ENCODE peak calls at places on chromosomes 3 and 15, in seven cellular contexts. P is dorsolateral prefrontal cortex, D is PC-9, G is astrocyte of the spinal cord, Q is type B pancreatic cell, M is cardiac fibroblast, V is upper lobe of right lung. X is an unnamed sample.
A peak's percentile ranks its signal among the peaks of the same experiment; 100 is the strongest.

GRCh38 chr15:73564255-73564654 is 68.9 kb downstream of the NPTN start:
- DNase-seq in P (no peak), D (peak; percentile 83), G (peak; percentile 65), Q (no peak), M (peak; percentile 80), V (no peak), X (no peak)

GRCh38 chr3:117480981-117481380 is 771.4 kb downstream of the TUSC7 start:
- DNase-seq in P (no peak), D (no peak), G (no peak), Q (no peak), M (no peak), V (no peak), X (no peak)

GRCh38 chr15:60507596-60508424 is 28.9 kb upstream of the ICE2 start:
- DNase-seq in P (no peak), D (no peak), G (peak; percentile 74), Q (no peak), M (peak; percentile 82), V (no peak), X (no peak)

GRCh38 chr3:141255864-141256263 is 24.2 kb downstream of the PXYLP1 start:
- DNase-seq in P (no peak), D (no peak), G (no peak), Q (no peak), M (peak; percentile 43), V (no peak), X (no peak)

GRCh38 chr15:98408231-98408630 is 240.1 kb upstream of the IGF1R start:
- DNase-seq in P (no peak), D (no peak), G (no peak), Q (no peak), M (no peak), V (no peak), X (no peak)

GRCh38 chr3:138781012-138781470 is 53.7 kb downstream of the PIK3CB start:
- DNase-seq in P (no peak), D (no peak), G (no peak), Q (no peak), M (no peak), V (no peak), X (no peak)

GRCh38 chr15:69468241-69469121 is 15.9 kb downstream of the RPLP1 start:
- DNase-seq in P (no peak), D (peak; percentile 96), G (peak; percentile 80), Q (no peak), M (peak; percentile 43), V (peak; percentile 78), X (no peak)

GRCh38 chr3:99659032-99659431 is 20.6 kb downstream of the COL8A1 start:
- DNase-seq in P (no peak), D (no peak), G (peak; percentile 99), Q (no peak), M (peak; percentile 100), V (peak; percentile 26), X (no peak)

GRCh38 chr3:64410226-64410625 is 185.0 kb upstream of the PRICKLE2 start:
- DNase-seq in P (no peak), D (no peak), G (no peak), Q (no peak), M (no peak), V (no peak), X (no peak)

GRCh38 chr3:13416002-13416793 is 3.9 kb downstream of the NUP210 start:
- DNase-seq in P (no peak), D (no peak), G (no peak), Q (no peak), M (no peak), V (no peak), X (no peak)
- TF ChIP-seq CTCF in P (no peak), D (peak; percentile 45), G (no peak), Q (peak; percentile 57), M (no peak), V (peak; percentile 13), X (no peak)

DNA sequence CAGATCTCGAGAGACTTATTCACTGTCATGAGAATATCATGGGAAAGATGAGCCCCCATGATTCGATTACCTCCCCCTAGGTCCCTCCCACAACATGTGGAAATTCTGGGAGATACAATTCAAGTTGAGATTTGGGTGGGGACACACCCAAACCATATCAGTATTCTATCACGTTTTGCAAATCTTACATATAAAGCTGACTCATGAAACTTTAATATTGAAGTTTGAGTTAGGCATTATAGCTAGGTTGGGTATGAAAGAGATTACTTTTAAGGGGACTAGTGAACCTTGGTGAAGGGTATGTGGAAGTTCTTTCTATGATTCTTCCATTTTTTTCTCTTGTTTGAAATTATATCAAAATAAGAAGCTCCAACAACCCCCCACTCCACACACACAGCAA is 117.7 kb upstream of the RASGRP1 start:
- DNase-seq in P (no peak), D (no peak), G (no peak), Q (no peak), M (no peak), V (no peak), X (no peak)
- TF ChIP-seq CTCF in P (no peak), D (no peak), G (no peak), Q (no peak), M (no peak), V (no peak), X (no peak)

DNA sequence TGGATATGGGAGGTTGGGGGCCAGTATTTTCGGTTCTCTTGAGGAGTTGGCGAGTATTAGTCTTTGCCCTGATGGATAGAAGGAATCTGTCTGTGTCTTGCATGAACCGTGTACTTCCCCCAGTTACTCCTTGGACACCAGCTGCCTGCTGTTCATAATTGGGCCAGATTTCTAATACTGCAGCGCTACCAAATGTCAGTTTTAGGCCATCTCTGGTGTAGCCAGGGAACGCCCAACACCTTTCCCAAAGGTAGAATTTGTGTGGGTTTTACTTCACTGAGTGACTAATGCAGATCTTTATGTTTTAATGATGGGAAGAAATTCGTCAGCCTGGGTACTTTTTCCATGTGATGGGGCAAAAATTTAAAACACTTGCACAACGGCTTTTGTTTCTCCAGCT is 18.4 kb downstream of the FLNB start:
- DNase-seq in P (no peak), D (no peak), G (no peak), Q (no peak), M (no peak), V (no peak), X (no peak)
- TF ChIP-seq CTCF in P (no peak), D (no peak), G (no peak), Q (no peak), M (no peak), V (no peak), X (peak; percentile 18)

GRCh38 chr3:190032924-190033323 is 87.8 kb downstream of the P3H2 start:
- DNase-seq in P (no peak), D (no peak), G (no peak), Q (no peak), M (no peak), V (no peak), X (no peak)
- TF ChIP-seq CTCF in P (no peak), D (no peak), G (no peak), Q (no peak), M (no peak), V (no peak), X (peak; percentile 1)

GRCh38 chr3:128845119-128845518 is 34.3 kb upstream of the ACAD9 start:
- DNase-seq in P (no peak), D (no peak), G (no peak), Q (no peak), M (no peak), V (no peak), X (no peak)
- TF ChIP-seq CTCF in P (no peak), D (no peak), G (peak; percentile 41), Q (no peak), M (no peak), V (no peak), X (peak; percentile 6)

DNA sequence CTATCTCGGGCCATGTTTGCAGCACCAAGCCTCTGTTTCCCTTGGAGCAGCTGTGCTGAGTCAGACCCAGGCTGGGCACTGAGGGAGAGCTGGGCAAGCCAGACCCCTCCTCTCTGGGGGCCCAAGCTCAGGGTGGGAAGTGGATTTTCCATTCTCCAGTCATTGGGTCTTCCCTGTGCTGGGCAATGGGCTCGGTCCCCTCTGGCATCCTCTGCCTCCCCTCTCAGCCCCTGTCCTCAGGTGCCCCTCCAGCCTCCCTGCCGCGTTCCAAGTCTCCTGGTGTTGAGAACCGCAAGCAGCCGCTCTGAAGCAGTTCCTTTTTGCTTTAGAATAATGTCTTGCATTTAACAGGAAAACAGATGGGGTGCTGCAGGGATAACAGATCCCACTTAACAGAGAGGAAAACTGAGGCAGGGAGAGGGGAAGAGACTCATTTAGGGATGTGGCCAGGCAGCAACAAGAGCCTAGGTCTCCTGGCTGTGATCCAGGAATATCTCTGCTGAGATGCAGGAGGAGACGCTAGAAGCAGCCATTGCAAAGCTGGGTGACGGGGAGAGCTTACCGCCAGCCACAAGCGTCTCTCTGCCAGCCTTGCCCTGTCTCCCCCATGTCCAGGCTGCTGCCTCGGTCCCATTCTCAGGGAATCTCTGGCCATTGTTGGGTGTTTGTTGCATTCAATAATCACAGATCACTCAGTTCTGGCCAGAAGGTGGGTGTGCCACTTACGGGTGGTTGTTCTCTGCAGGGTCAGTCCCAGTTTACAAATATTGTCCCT is 1.2 kb downstream of the RHO start:
- DNase-seq in P (no peak), D (no peak), G (no peak), Q (no peak), M (no peak), V (no peak), X (no peak)
- TF ChIP-seq CTCF in P (no peak), D (no peak), G (no peak), Q (no peak), M (no peak), V (no peak), X (no peak)

DNA sequence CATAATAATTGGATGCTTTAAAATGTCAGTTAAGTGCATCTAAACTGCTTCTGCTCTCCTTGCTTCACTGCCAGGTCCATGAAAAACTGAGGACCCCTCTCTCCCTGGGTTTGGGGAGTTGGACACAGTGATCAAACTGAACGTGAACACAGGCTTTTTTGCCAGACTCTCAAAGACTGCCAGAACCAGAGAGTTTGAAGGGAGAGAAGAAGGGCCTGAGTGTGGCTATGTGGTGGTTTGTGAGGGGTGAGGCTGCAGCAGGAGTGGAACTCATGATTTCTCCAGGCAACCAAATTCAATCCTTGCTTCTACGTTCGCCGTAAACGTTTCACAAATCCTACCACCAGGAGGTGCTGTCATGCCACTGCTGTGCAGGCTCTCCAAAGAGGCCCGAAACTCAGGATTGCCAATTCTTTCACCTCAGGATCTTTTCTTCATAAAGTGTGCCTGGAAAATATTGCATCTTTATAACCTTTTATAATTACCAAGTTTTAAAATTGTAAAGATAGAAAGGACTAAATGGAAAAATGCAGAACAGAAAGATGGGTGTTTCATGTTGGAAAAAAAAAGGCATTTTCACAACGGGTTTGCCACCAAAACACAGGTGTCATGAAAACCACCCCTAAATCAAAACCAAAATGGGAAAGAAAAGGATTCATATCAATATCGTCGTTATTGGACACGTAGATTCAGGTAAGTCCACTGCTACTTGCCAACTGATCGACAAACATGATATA is 19.7 kb downstream of the TM4SF4 start:
- DNase-seq in P (peak; percentile 29), D (no peak), G (peak; percentile 75), Q (peak; percentile 77), M (peak; percentile 86), V (peak; percentile 73), X (no peak)
- TF ChIP-seq CTCF in P (peak; percentile 73), D (peak; percentile 73), G (peak; percentile 85), Q (peak; percentile 90), M (peak; percentile 89), V (peak; percentile 84), X (peak; percentile 87)

GRCh38 chr3:160909917-160910316 is 153.9 kb downstream of the PPM1L start:
- DNase-seq in P (no peak), D (no peak), G (no peak), Q (no peak), M (no peak), V (no peak), X (no peak)

DNA sequence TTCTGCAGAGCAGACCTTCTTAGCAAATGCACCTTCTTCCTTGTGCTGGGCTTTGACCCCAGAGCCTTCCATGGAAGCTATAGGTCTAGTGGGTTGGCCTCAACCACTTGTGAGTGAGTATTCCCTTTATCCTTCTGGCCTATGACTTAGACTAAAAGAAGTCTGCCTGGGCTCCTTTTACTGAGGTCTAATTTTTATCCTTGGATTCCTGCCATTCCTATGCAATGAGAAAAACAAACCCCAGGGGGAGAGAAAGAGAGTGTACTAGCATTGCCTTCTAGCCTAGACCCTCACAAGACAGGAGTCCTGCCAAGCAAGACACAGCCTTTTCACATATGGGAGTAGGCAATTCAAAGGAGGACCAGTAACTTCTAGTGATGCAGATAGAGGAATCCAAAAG is 155.4 kb downstream of the PPM1L start:
- DNase-seq in P (no peak), D (no peak), G (no peak), Q (no peak), M (no peak), V (no peak), X (no peak)
- TF ChIP-seq CTCF in P (no peak), D (no peak), G (no peak), Q (no peak), M (no peak), V (no peak), X (no peak)

X was measured in D721Med.